ENCODE peak calls at places on chromosomes 3 and 15, in four cellular contexts. L is lung, S is HFFc6, U is fibroblast of pulmonary artery. H is an unnamed sample.

GRCh38 chr3:8500208-8500961 is 1.2 kb upstream of the LMCD1 start:
- DNase-seq in U (peak), S (peak), L (peak), H (no peak)

GRCh38 chr15:31557899-31558298 is 231.3 kb downstream of the KLF13 start:
- DNase-seq in U (no peak), S (no peak), L (no peak), H (no peak)

GRCh38 chr3:115989927-115990326 is 366.6 kb downstream of the GAP43 start:
- DNase-seq in U (no peak), L (no peak), S (peak), H (no peak)

GRCh38 chr3:4979401-4980228 is at the start of gene BHLHE40:
- DNase-seq in U (no peak), L (no peak), S (no peak), H (peak)

GRCh38 chr15:55282284-55282833 is 7.3 kb downstream of the RAB27A start:
- DNase-seq in U (peak), L (no peak), S (peak), H (no peak)

GRCh38 chr3:54781728-54782127 is 146.1 kb downstream of the LRTM1 start:
- DNase-seq in S (no peak), U (no peak), L (no peak), H (no peak)

GRCh38 chr15:62644216-62644873 is 398.2 kb upstream of the TPM1 start:
- DNase-seq in S (no peak), L (no peak), U (no peak), H (no peak)

GRCh38 chr15:60351066-60351465 is 46.7 kb downstream of the ANXA2 start:
- DNase-seq in L (no peak), U (no peak), S (no peak), H (no peak)

GRCh38 chr3:177760803-177761202 is 563.5 kb upstream of the TBL1XR1 start:
- DNase-seq in S (no peak), U (no peak), L (no peak), H (no peak)

GRCh38 chr15:92612891-92613290 is 42.7 kb downstream of the FAM174B start:
- DNase-seq in L (no peak), U (no peak), S (no peak), H (no peak)

GRCh38 chr3:144229237-144229830 is 257.7 kb downstream of the DIPK2A start:
- DNase-seq in L (no peak), S (no peak), U (peak), H (no peak)

GRCh38 chr3:15634671-15635661 is 33.4 kb downstream of the BTD start:
- DNase-seq in L (no peak), S (peak), U (peak), H (no peak)

GRCh38 chr15:89406756-89407650 is 72.4 kb upstream of the POLG start:
- DNase-seq in L (no peak), U (no peak), S (no peak), H (peak)

GRCh38 chr3:51799879-51800757 is 21.1 kb upstream of the IQCF6 start:
- DNase-seq in L (no peak), U (peak), S (peak), H (no peak)

DNA sequence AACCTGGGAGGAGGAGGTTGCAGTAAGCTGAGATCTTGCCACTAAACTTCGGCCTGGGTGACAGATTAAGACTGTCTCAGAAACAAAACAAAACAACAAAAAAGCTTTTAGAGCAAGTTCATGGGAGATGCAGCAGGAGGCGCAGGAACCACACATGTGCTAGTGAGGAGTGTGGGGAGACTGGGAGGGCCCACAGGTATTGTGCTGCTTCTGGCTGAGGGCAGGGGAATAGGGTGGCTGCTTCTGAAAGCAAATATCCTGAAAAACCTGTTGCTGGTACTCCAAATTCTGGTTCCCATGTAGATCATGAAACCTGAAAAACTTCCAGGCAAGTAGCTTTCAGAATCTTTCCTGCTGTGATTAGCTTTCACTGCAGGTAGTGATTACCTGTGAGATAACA is 22.1 kb downstream of the TYRO3 start:
- DNase-seq in S (no peak), U (no peak), L (no peak), H (no peak)
- TF ChIP-seq CTCF in S (peak), U (peak), L (no peak), H (no peak)

DNA sequence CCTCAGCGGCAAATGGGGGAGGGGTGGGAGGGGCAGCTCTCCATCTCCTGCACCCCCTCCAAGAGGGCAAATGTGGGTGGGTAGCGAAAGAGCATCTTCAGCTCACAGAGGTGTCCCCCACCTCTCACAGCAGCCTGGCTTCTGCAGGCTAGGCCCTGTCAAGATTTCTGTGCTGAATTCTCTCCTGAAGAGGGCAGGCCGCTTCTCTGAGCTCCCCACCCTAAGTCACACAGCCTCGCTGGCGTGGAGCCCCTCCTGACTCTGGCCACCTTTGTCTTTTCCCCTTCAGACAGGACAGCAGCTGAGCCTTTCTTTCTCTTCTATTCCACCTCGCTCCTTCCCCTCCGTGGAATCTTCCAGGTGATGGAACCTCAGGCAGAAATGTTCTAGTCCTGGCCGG is 26.3 kb upstream of the ADAMTS7 start:
- DNase-seq in U (no peak), L (no peak), S (no peak), H (no peak)
- TF ChIP-seq CTCF in U (no peak), L (no peak), S (no peak), H (no peak)

GRCh38 chr3:67819447-67819846 is 165.0 kb upstream of the SUCLG2 start:
- DNase-seq in U (no peak), S (no peak), L (no peak), H (no peak)
- TF ChIP-seq CTCF in U (no peak), S (peak), L (no peak), H (no peak)

GRCh38 chr3:122859021-122859805 is 64.3 kb downstream of the SLC49A4 start:
- DNase-seq in U (no peak), S (no peak), L (no peak), H (no peak)

GRCh38 chr3:122857019-122857418 is 62.1 kb downstream of the SLC49A4 start:
- DNase-seq in S (no peak), L (no peak), U (peak), H (no peak)

GRCh38 chr3:122858373-122858772 is 63.5 kb downstream of the SLC49A4 start:
- DNase-seq in S (peak), L (no peak), U (peak), H (no peak)
- TF ChIP-seq CTCF in S (peak), L (peak), U (peak), H (no peak)

H was measured in activated B cell treated with CpG ODN at 0.5 μM for 24 hours.